ENCODE peak calls at places on chromosomes 4 and X, in nine cellular contexts. One of them, this sample, is unnamed.

GRCh38 chr4:2322227-2322626 is 60.3 kb upstream of the MXD4 start:
- DNase-seq in endothelial cell: no peak
- DNase-seq in fibroblast of pulmonary artery: no peak
- DNase-seq in NCI-H748 treated with DMSO at 0.1 percent for 48 hours: no peak
- DNase-seq in ELR: no peak
- DNase-seq in activated naive CD8-positive, alpha-beta T cell treated with anti-CD3 and anti-CD28 coated beads, Interleukin-2, amount 50 U/mL, for 24 hours: no peak
- DNase-seq in NCI-H2081: no peak
- DNase-seq in OCI-M1: no peak
- DNase-seq in CD8-positive, alpha-beta memory T cell: no peak
- DNase-seq in this sample: no peak

GRCh38 chrX:67544871-67545771 is 1.3 kb downstream of the AR start:
- DNase-seq in endothelial cell: peak; percentile 31
- DNase-seq in fibroblast of pulmonary artery: peak; percentile 41
- DNase-seq in NCI-H748 treated with DMSO at 0.1 percent for 48 hours: no peak
- DNase-seq in ELR: peak; percentile 65
- DNase-seq in activated naive CD8-positive, alpha-beta T cell treated with anti-CD3 and anti-CD28 coated beads, Interleukin-2, amount 50 U/mL, for 24 hours: no peak
- DNase-seq in NCI-H2081: no peak
- DNase-seq in OCI-M1: no peak
- DNase-seq in CD8-positive, alpha-beta memory T cell: no peak
- DNase-seq in this sample: no peak

GRCh38 chr4:149980941-149981340 is 97.3 kb upstream of the DCLK2 start:
- DNase-seq in endothelial cell: peak; percentile 67
- DNase-seq in fibroblast of pulmonary artery: peak; percentile 75
- DNase-seq in NCI-H748 treated with DMSO at 0.1 percent for 48 hours: peak; percentile 19
- DNase-seq in ELR: peak; percentile 58
- DNase-seq in activated naive CD8-positive, alpha-beta T cell treated with anti-CD3 and anti-CD28 coated beads, Interleukin-2, amount 50 U/mL, for 24 hours: peak; percentile 45
- DNase-seq in NCI-H2081: peak; percentile 24
- DNase-seq in OCI-M1: peak; percentile 78
- DNase-seq in CD8-positive, alpha-beta memory T cell: peak; percentile 12
- DNase-seq in this sample: peak; percentile 8

GRCh38 chr4:128862608-128863313 is 53.3 kb downstream of the JADE1 start:
- DNase-seq in endothelial cell: peak; percentile 26
- DNase-seq in fibroblast of pulmonary artery: no peak
- DNase-seq in NCI-H748 treated with DMSO at 0.1 percent for 48 hours: no peak
- DNase-seq in ELR: peak; percentile 20
- DNase-seq in activated naive CD8-positive, alpha-beta T cell treated with anti-CD3 and anti-CD28 coated beads, Interleukin-2, amount 50 U/mL, for 24 hours: peak; percentile 31
- DNase-seq in NCI-H2081: no peak
- DNase-seq in OCI-M1: no peak
- DNase-seq in CD8-positive, alpha-beta memory T cell: no peak
- DNase-seq in this sample: peak; percentile 20

GRCh38 chr4:80086296-80086695 is 13.3 kb upstream of the ANTXR2 start:
- DNase-seq in endothelial cell: no peak
- DNase-seq in fibroblast of pulmonary artery: no peak
- DNase-seq in NCI-H748 treated with DMSO at 0.1 percent for 48 hours: no peak
- DNase-seq in ELR: no peak
- DNase-seq in activated naive CD8-positive, alpha-beta T cell treated with anti-CD3 and anti-CD28 coated beads, Interleukin-2, amount 50 U/mL, for 24 hours: no peak
- DNase-seq in NCI-H2081: no peak
- DNase-seq in OCI-M1: peak; percentile 6
- DNase-seq in CD8-positive, alpha-beta memory T cell: no peak
- DNase-seq in this sample: no peak

GRCh38 chrX:16653424-16653823 is 3.5 kb downstream of the S100G start:
- DNase-seq in endothelial cell: no peak
- DNase-seq in fibroblast of pulmonary artery: no peak
- DNase-seq in NCI-H748 treated with DMSO at 0.1 percent for 48 hours: no peak
- DNase-seq in ELR: peak; percentile 30
- DNase-seq in activated naive CD8-positive, alpha-beta T cell treated with anti-CD3 and anti-CD28 coated beads, Interleukin-2, amount 50 U/mL, for 24 hours: no peak
- DNase-seq in NCI-H2081: no peak
- DNase-seq in OCI-M1: no peak
- DNase-seq in CD8-positive, alpha-beta memory T cell: no peak
- DNase-seq in this sample: no peak

GRCh38 chr4:37517326-37517725 is 168.8 kb downstream of the RELL1 start:
- DNase-seq in endothelial cell: no peak
- DNase-seq in fibroblast of pulmonary artery: no peak
- DNase-seq in NCI-H748 treated with DMSO at 0.1 percent for 48 hours: no peak
- DNase-seq in ELR: peak; percentile 40
- DNase-seq in activated naive CD8-positive, alpha-beta T cell treated with anti-CD3 and anti-CD28 coated beads, Interleukin-2, amount 50 U/mL, for 24 hours: no peak
- DNase-seq in NCI-H2081: no peak
- DNase-seq in OCI-M1: no peak
- DNase-seq in CD8-positive, alpha-beta memory T cell: no peak
- DNase-seq in this sample: no peak

GRCh38 chr4:15443770-15444169 is 15.9 kb downstream of the C1QTNF7 start:
- DNase-seq in endothelial cell: no peak
- DNase-seq in fibroblast of pulmonary artery: no peak
- DNase-seq in NCI-H748 treated with DMSO at 0.1 percent for 48 hours: no peak
- DNase-seq in ELR: no peak
- DNase-seq in activated naive CD8-positive, alpha-beta T cell treated with anti-CD3 and anti-CD28 coated beads, Interleukin-2, amount 50 U/mL, for 24 hours: no peak
- DNase-seq in NCI-H2081: no peak
- DNase-seq in OCI-M1: no peak
- DNase-seq in CD8-positive, alpha-beta memory T cell: no peak
- DNase-seq in this sample: no peak

GRCh38 chr4:33831667-33832066 is 2412.6 kb downstream of the ARAP2 start:
- DNase-seq in endothelial cell: no peak
- DNase-seq in fibroblast of pulmonary artery: peak; percentile 59
- DNase-seq in NCI-H748 treated with DMSO at 0.1 percent for 48 hours: no peak
- DNase-seq in ELR: peak; percentile 82
- DNase-seq in activated naive CD8-positive, alpha-beta T cell treated with anti-CD3 and anti-CD28 coated beads, Interleukin-2, amount 50 U/mL, for 24 hours: no peak
- DNase-seq in NCI-H2081: no peak
- DNase-seq in OCI-M1: no peak
- DNase-seq in CD8-positive, alpha-beta memory T cell: no peak
- DNase-seq in this sample: no peak

GRCh38 chrX:106611323-106611681 is 476 bp upstream of the RADX start:
- DNase-seq in endothelial cell: no peak
- DNase-seq in fibroblast of pulmonary artery: no peak
- DNase-seq in NCI-H748 treated with DMSO at 0.1 percent for 48 hours: no peak
- DNase-seq in ELR: no peak
- DNase-seq in activated naive CD8-positive, alpha-beta T cell treated with anti-CD3 and anti-CD28 coated beads, Interleukin-2, amount 50 U/mL, for 24 hours: no peak
- DNase-seq in NCI-H2081: peak; percentile 43
- DNase-seq in OCI-M1: no peak
- DNase-seq in CD8-positive, alpha-beta memory T cell: no peak
- DNase-seq in this sample: no peak

GRCh38 chr4:31246856-31247255 is 526.7 kb downstream of the PCDH7 start:
- DNase-seq in endothelial cell: no peak
- DNase-seq in fibroblast of pulmonary artery: peak; percentile 25
- DNase-seq in NCI-H748 treated with DMSO at 0.1 percent for 48 hours: no peak
- DNase-seq in ELR: no peak
- DNase-seq in activated naive CD8-positive, alpha-beta T cell treated with anti-CD3 and anti-CD28 coated beads, Interleukin-2, amount 50 U/mL, for 24 hours: no peak
- DNase-seq in NCI-H2081: no peak
- DNase-seq in OCI-M1: no peak
- DNase-seq in CD8-positive, alpha-beta memory T cell: no peak
- DNase-seq in this sample: no peak

GRCh38 chr4:70996014-70996353 is 2.5 kb downstream of the DCK start:
- DNase-seq in endothelial cell: no peak
- DNase-seq in fibroblast of pulmonary artery: no peak
- DNase-seq in NCI-H748 treated with DMSO at 0.1 percent for 48 hours: no peak
- DNase-seq in ELR: no peak
- DNase-seq in activated naive CD8-positive, alpha-beta T cell treated with anti-CD3 and anti-CD28 coated beads, Interleukin-2, amount 50 U/mL, for 24 hours: no peak
- DNase-seq in NCI-H2081: no peak
- DNase-seq in OCI-M1: peak; percentile 74
- DNase-seq in CD8-positive, alpha-beta memory T cell: no peak
- DNase-seq in this sample: no peak

GRCh38 chrX:13699183-13699826 is 10.4 kb downstream of the RAB9A start:
- DNase-seq in endothelial cell: no peak
- DNase-seq in fibroblast of pulmonary artery: no peak
- DNase-seq in NCI-H748 treated with DMSO at 0.1 percent for 48 hours: no peak
- DNase-seq in ELR: peak; percentile 35
- DNase-seq in activated naive CD8-positive, alpha-beta T cell treated with anti-CD3 and anti-CD28 coated beads, Interleukin-2, amount 50 U/mL, for 24 hours: no peak
- DNase-seq in NCI-H2081: no peak
- DNase-seq in OCI-M1: peak; percentile 49
- DNase-seq in CD8-positive, alpha-beta memory T cell: no peak
- DNase-seq in this sample: no peak

GRCh38 chr4:94595880-94596483 is 144.2 kb downstream of the PDLIM5 start:
- DNase-seq in endothelial cell: no peak
- DNase-seq in fibroblast of pulmonary artery: peak; percentile 82
- DNase-seq in NCI-H748 treated with DMSO at 0.1 percent for 48 hours: peak; percentile 5
- DNase-seq in ELR: peak; percentile 68
- DNase-seq in activated naive CD8-positive, alpha-beta T cell treated with anti-CD3 and anti-CD28 coated beads, Interleukin-2, amount 50 U/mL, for 24 hours: no peak
- DNase-seq in NCI-H2081: peak; percentile 14
- DNase-seq in OCI-M1: peak; percentile 73
- DNase-seq in CD8-positive, alpha-beta memory T cell: peak; percentile 9
- DNase-seq in this sample: no peak

GRCh38 chr4:145799225-145799624 is 119.3 kb downstream of the C4orf51 start:
- DNase-seq in endothelial cell: no peak
- DNase-seq in fibroblast of pulmonary artery: no peak
- DNase-seq in NCI-H748 treated with DMSO at 0.1 percent for 48 hours: no peak
- DNase-seq in ELR: no peak
- DNase-seq in activated naive CD8-positive, alpha-beta T cell treated with anti-CD3 and anti-CD28 coated beads, Interleukin-2, amount 50 U/mL, for 24 hours: no peak
- DNase-seq in NCI-H2081: no peak
- DNase-seq in OCI-M1: no peak
- DNase-seq in CD8-positive, alpha-beta memory T cell: no peak
- DNase-seq in this sample: no peak

GRCh38 chr4:23374280-23374679 is 515.6 kb downstream of the PPARGC1A start:
- DNase-seq in endothelial cell: no peak
- DNase-seq in fibroblast of pulmonary artery: no peak
- DNase-seq in NCI-H748 treated with DMSO at 0.1 percent for 48 hours: no peak
- DNase-seq in ELR: no peak
- DNase-seq in activated naive CD8-positive, alpha-beta T cell treated with anti-CD3 and anti-CD28 coated beads, Interleukin-2, amount 50 U/mL, for 24 hours: no peak
- DNase-seq in NCI-H2081: no peak
- DNase-seq in OCI-M1: no peak
- DNase-seq in CD8-positive, alpha-beta memory T cell: no peak
- DNase-seq in this sample: no peak

GRCh38 chr4:147638942-147639341 is 21.7 kb downstream of the TMEM184C start:
- DNase-seq in endothelial cell: no peak
- DNase-seq in fibroblast of pulmonary artery: peak; percentile 18
- DNase-seq in NCI-H748 treated with DMSO at 0.1 percent for 48 hours: no peak
- DNase-seq in ELR: peak; percentile 27
- DNase-seq in activated naive CD8-positive, alpha-beta T cell treated with anti-CD3 and anti-CD28 coated beads, Interleukin-2, amount 50 U/mL, for 24 hours: no peak
- DNase-seq in NCI-H2081: no peak
- DNase-seq in OCI-M1: peak; percentile 39
- DNase-seq in CD8-positive, alpha-beta memory T cell: no peak
- DNase-seq in this sample: no peak

GRCh38 chr4:26737385-26737784 is 123.3 kb upstream of the STIM2 start:
- DNase-seq in endothelial cell: no peak
- DNase-seq in fibroblast of pulmonary artery: no peak
- DNase-seq in NCI-H748 treated with DMSO at 0.1 percent for 48 hours: no peak
- DNase-seq in ELR: no peak
- DNase-seq in activated naive CD8-positive, alpha-beta T cell treated with anti-CD3 and anti-CD28 coated beads, Interleukin-2, amount 50 U/mL, for 24 hours: no peak
- DNase-seq in NCI-H2081: no peak
- DNase-seq in OCI-M1: no peak
- DNase-seq in CD8-positive, alpha-beta memory T cell: no peak
- DNase-seq in this sample: no peak

GRCh38 chrX:146090732-146091131 is 273.1 kb downstream of the SLITRK2 start:
- DNase-seq in endothelial cell: no peak
- DNase-seq in fibroblast of pulmonary artery: no peak
- DNase-seq in NCI-H748 treated with DMSO at 0.1 percent for 48 hours: no peak
- DNase-seq in ELR: no peak
- DNase-seq in activated naive CD8-positive, alpha-beta T cell treated with anti-CD3 and anti-CD28 coated beads, Interleukin-2, amount 50 U/mL, for 24 hours: no peak
- DNase-seq in NCI-H2081: no peak
- DNase-seq in OCI-M1: no peak
- DNase-seq in CD8-positive, alpha-beta memory T cell: no peak
- DNase-seq in this sample: no peak

GRCh38 chr4:47334597-47335185 is 128.8 kb downstream of the COMMD8 start:
- DNase-seq in endothelial cell: no peak
- DNase-seq in fibroblast of pulmonary artery: peak; percentile 6
- DNase-seq in NCI-H748 treated with DMSO at 0.1 percent for 48 hours: no peak
- DNase-seq in ELR: peak; percentile 54
- DNase-seq in activated naive CD8-positive, alpha-beta T cell treated with anti-CD3 and anti-CD28 coated beads, Interleukin-2, amount 50 U/mL, for 24 hours: no peak
- DNase-seq in NCI-H2081: no peak
- DNase-seq in OCI-M1: no peak
- DNase-seq in CD8-positive, alpha-beta memory T cell: no peak
- DNase-seq in this sample: no peak